ENCODE peak calls at places on chromosomes 13 and 19, in eight cellular contexts. One of them, this sample, is unnamed.

GRCh38 chr13:38872693-38873092 is 117.9 kb downstream of the STOML3 start:
- DNase-seq in K562: peak; percentile 39
- DNase-seq in GM12891: peak; percentile 2
- DNase-seq in stomach: no peak
- DNase-seq in breast epithelium: no peak
- DNase-seq in tibial nerve: peak; percentile 25
- DNase-seq in ovary: peak; percentile 28
- DNase-seq in testis: peak; percentile 43
- DNase-seq in this sample: peak; percentile 34

GRCh38 chr19:45767410-45767880 is 1.6 kb downstream of the SIX5 start:
- DNase-seq in K562: peak; percentile 78
- DNase-seq in GM12891: no peak
- DNase-seq in stomach: peak; percentile 77
- DNase-seq in breast epithelium: peak; percentile 84
- DNase-seq in tibial nerve: peak; percentile 82
- DNase-seq in ovary: peak; percentile 88
- DNase-seq in testis: peak; percentile 77
- DNase-seq in this sample: no peak

GRCh38 chr13:90261343-90261742 is 1086.1 kb upstream of the MIR17HG start:
- DNase-seq in K562: no peak
- DNase-seq in GM12891: no peak
- DNase-seq in stomach: no peak
- DNase-seq in breast epithelium: no peak
- DNase-seq in tibial nerve: no peak
- DNase-seq in ovary: no peak
- DNase-seq in testis: no peak
- DNase-seq in this sample: no peak

GRCh38 chr19:19224852-19225494 is 13.2 kb downstream of the NCAN start:
- DNase-seq in K562: peak; percentile 97
- DNase-seq in GM12891: peak; percentile 94
- DNase-seq in stomach: peak; percentile 75
- DNase-seq in breast epithelium: peak; percentile 53
- DNase-seq in tibial nerve: peak; percentile 10
- DNase-seq in ovary: peak; percentile 30
- DNase-seq in testis: peak; percentile 65
- DNase-seq in this sample: peak; percentile 84

GRCh38 chr19:55118401-55118991 is 1.1 kb upstream of the PPP1R12C start:
- DNase-seq in K562: peak; percentile 74
- DNase-seq in GM12891: no peak
- DNase-seq in stomach: no peak
- DNase-seq in breast epithelium: no peak
- DNase-seq in tibial nerve: peak; percentile 41
- DNase-seq in ovary: peak; percentile 44
- DNase-seq in testis: peak; percentile 83
- DNase-seq in this sample: peak; percentile 50

GRCh38 chr19:18789883-18790565 is 1.1 kb downstream of the COMP start:
- DNase-seq in K562: peak; percentile 78
- DNase-seq in GM12891: no peak
- DNase-seq in stomach: no peak
- DNase-seq in breast epithelium: no peak
- DNase-seq in tibial nerve: no peak
- DNase-seq in ovary: no peak
- DNase-seq in testis: no peak
- DNase-seq in this sample: no peak

GRCh38 chr13:76029088-76029487 is 393.0 kb downstream of the LMO7 start:
- DNase-seq in K562: peak; percentile 64
- DNase-seq in GM12891: no peak
- DNase-seq in stomach: no peak
- DNase-seq in breast epithelium: no peak
- DNase-seq in tibial nerve: no peak
- DNase-seq in ovary: no peak
- DNase-seq in testis: no peak
- DNase-seq in this sample: peak; percentile 53

GRCh38 chr19:5880604-5881078 is 10.3 kb upstream of the FUT5 start:
- DNase-seq in K562: no peak
- DNase-seq in GM12891: no peak
- DNase-seq in stomach: no peak
- DNase-seq in breast epithelium: no peak
- DNase-seq in tibial nerve: no peak
- DNase-seq in ovary: peak; percentile 36
- DNase-seq in testis: peak; percentile 51
- DNase-seq in this sample: no peak

GRCh38 chr19:50206191-50206590 is 2.8 kb downstream of the MYH14 start:
- DNase-seq in K562: no peak
- DNase-seq in GM12891: no peak
- DNase-seq in stomach: no peak
- DNase-seq in breast epithelium: no peak
- DNase-seq in tibial nerve: no peak
- DNase-seq in ovary: no peak
- DNase-seq in testis: no peak
- DNase-seq in this sample: no peak

GRCh38 chr19:50204811-50205675 is 1.6 kb downstream of the MYH14 start:
- DNase-seq in K562: peak; percentile 42
- DNase-seq in GM12891: no peak
- DNase-seq in stomach: peak; percentile 94
- DNase-seq in breast epithelium: peak; percentile 84
- DNase-seq in tibial nerve: no peak
- DNase-seq in ovary: peak; percentile 41
- DNase-seq in testis: peak; percentile 41
- DNase-seq in this sample: no peak

GRCh38 chr19:50207730-50208129 is 4.3 kb downstream of the MYH14 start:
- DNase-seq in K562: no peak
- DNase-seq in GM12891: no peak
- DNase-seq in stomach: no peak
- DNase-seq in breast epithelium: no peak
- DNase-seq in tibial nerve: no peak
- DNase-seq in ovary: no peak
- DNase-seq in testis: no peak
- DNase-seq in this sample: no peak

GRCh38 chr19:50204081-50204428 is 633 bp downstream of the MYH14 start:
- DNase-seq in K562: no peak
- DNase-seq in GM12891: no peak
- DNase-seq in stomach: no peak
- DNase-seq in breast epithelium: no peak
- DNase-seq in tibial nerve: no peak
- DNase-seq in ovary: no peak
- DNase-seq in testis: no peak
- DNase-seq in this sample: no peak

DNA sequence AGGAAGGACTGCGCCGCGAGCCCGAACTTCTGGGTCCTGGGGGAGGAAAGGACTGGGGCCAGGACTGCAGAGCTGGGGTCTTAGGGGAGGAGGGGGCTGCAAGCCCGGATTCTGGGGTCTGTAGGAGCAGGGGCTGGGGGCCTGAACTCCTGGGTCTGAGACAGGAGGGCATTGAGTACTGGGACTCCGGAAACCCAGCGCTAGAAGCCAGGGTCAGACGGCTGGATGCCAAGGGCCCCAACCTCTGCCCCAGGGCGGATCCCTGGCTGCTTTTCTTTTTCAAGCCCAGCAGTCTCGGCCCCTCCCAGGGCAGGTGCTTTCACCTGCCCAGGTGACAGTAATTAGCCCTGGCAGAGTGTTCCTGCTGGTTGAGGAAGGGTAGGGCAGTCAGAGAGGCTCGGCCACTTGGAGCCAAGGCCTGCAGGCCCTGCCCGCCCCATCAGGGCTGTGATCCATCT is 2.3 kb downstream of the MYH14 start:
- DNase-seq in K562: no peak
- DNase-seq in GM12891: no peak
- DNase-seq in stomach: peak; percentile 85
- DNase-seq in breast epithelium: peak; percentile 57
- DNase-seq in tibial nerve: no peak
- DNase-seq in ovary: no peak
- DNase-seq in testis: no peak
- DNase-seq in this sample: no peak
- TF ChIP-seq POLR2A in K562: no peak
- TF ChIP-seq POLR2A in GM12891: no peak
- TF ChIP-seq POLR2A in stomach: no peak
- TF ChIP-seq POLR2A in breast epithelium: no peak
- TF ChIP-seq POLR2A in tibial nerve: no peak
- TF ChIP-seq POLR2A in ovary: no peak
- TF ChIP-seq POLR2A in testis: no peak
- TF ChIP-seq POLR2A in this sample: no peak

GRCh38 chr13:95728957-95729356 is 52.0 kb downstream of the DNAJC3 start:
- DNase-seq in K562: no peak
- DNase-seq in GM12891: no peak
- DNase-seq in stomach: no peak
- DNase-seq in breast epithelium: no peak
- DNase-seq in tibial nerve: no peak
- DNase-seq in ovary: no peak
- DNase-seq in testis: no peak
- DNase-seq in this sample: no peak

GRCh38 chr13:95724252-95724651 is 47.3 kb downstream of the DNAJC3 start:
- DNase-seq in K562: no peak
- DNase-seq in GM12891: no peak
- DNase-seq in stomach: no peak
- DNase-seq in breast epithelium: no peak
- DNase-seq in tibial nerve: no peak
- DNase-seq in ovary: no peak
- DNase-seq in testis: no peak
- DNase-seq in this sample: no peak

GRCh38 chr13:95723428-95723827 is 46.5 kb downstream of the DNAJC3 start:
- DNase-seq in K562: no peak
- DNase-seq in GM12891: no peak
- DNase-seq in stomach: no peak
- DNase-seq in breast epithelium: no peak
- DNase-seq in tibial nerve: no peak
- DNase-seq in ovary: no peak
- DNase-seq in testis: no peak
- DNase-seq in this sample: no peak
- TF ChIP-seq POLR2A in K562: no peak
- TF ChIP-seq POLR2A in GM12891: no peak
- TF ChIP-seq POLR2A in stomach: no peak
- TF ChIP-seq POLR2A in breast epithelium: no peak
- TF ChIP-seq POLR2A in tibial nerve: no peak
- TF ChIP-seq POLR2A in ovary: no peak
- TF ChIP-seq POLR2A in testis: no peak
- TF ChIP-seq POLR2A in this sample: no peak

GRCh38 chr19:12956446-12957388 is at the start of gene GADD45GIP1:
- DNase-seq in K562: peak; percentile 88
- DNase-seq in GM12891: peak; percentile 78
- DNase-seq in stomach: peak; percentile 79
- DNase-seq in breast epithelium: peak; percentile 77
- DNase-seq in tibial nerve: peak; percentile 45
- DNase-seq in ovary: peak; percentile 72
- DNase-seq in testis: peak; percentile 86
- DNase-seq in this sample: peak; percentile 88
- TF ChIP-seq POLR2A in K562: peak; percentile 88
- TF ChIP-seq POLR2A in GM12891: peak; percentile 92
- TF ChIP-seq POLR2A in stomach: no peak
- TF ChIP-seq POLR2A in breast epithelium: peak; percentile 50
- TF ChIP-seq POLR2A in tibial nerve: peak; percentile 53
- TF ChIP-seq POLR2A in ovary: peak; percentile 71
- TF ChIP-seq POLR2A in testis: peak; percentile 21
- TF ChIP-seq POLR2A in this sample: peak; percentile 82

GRCh38 chr19:34404109-34404909 is at the start of gene PDCD2L:
- DNase-seq in K562: peak; percentile 97
- DNase-seq in GM12891: peak; percentile 96
- DNase-seq in stomach: peak; percentile 97
- DNase-seq in breast epithelium: peak; percentile 86
- DNase-seq in tibial nerve: peak; percentile 87
- DNase-seq in ovary: peak; percentile 90
- DNase-seq in testis: peak; percentile 96
- DNase-seq in this sample: peak; percentile 95
- TF ChIP-seq POLR2A in K562: peak; percentile 90
- TF ChIP-seq POLR2A in GM12891: peak; percentile 75
- TF ChIP-seq POLR2A in stomach: no peak
- TF ChIP-seq POLR2A in breast epithelium: no peak
- TF ChIP-seq POLR2A in tibial nerve: peak; percentile 34
- TF ChIP-seq POLR2A in ovary: peak; percentile 30
- TF ChIP-seq POLR2A in testis: no peak
- TF ChIP-seq POLR2A in this sample: peak; percentile 82

GRCh38 chr19:8881512-8881911 is 49.3 kb downstream of the MBD3L1 start:
- DNase-seq in K562: no peak
- DNase-seq in GM12891: no peak
- DNase-seq in stomach: no peak
- DNase-seq in breast epithelium: no peak
- DNase-seq in tibial nerve: no peak
- DNase-seq in ovary: no peak
- DNase-seq in testis: no peak
- DNase-seq in this sample: no peak

GRCh38 chr19:8890260-8890659 is 58.1 kb downstream of the MBD3L1 start:
- DNase-seq in K562: no peak
- DNase-seq in GM12891: no peak
- DNase-seq in stomach: no peak
- DNase-seq in breast epithelium: no peak
- DNase-seq in tibial nerve: no peak
- DNase-seq in ovary: no peak
- DNase-seq in testis: no peak
- DNase-seq in this sample: no peak

GRCh38 chr19:8884416-8884815 is 52.2 kb downstream of the MBD3L1 start:
- DNase-seq in K562: no peak
- DNase-seq in GM12891: no peak
- DNase-seq in stomach: no peak
- DNase-seq in breast epithelium: no peak
- DNase-seq in tibial nerve: no peak
- DNase-seq in ovary: no peak
- DNase-seq in testis: no peak
- DNase-seq in this sample: no peak

GRCh38 chr19:8887364-8887763 is 55.2 kb downstream of the MBD3L1 start:
- DNase-seq in K562: no peak
- DNase-seq in GM12891: no peak
- DNase-seq in stomach: no peak
- DNase-seq in breast epithelium: no peak
- DNase-seq in tibial nerve: no peak
- DNase-seq in ovary: no peak
- DNase-seq in testis: no peak
- DNase-seq in this sample: no peak
- TF ChIP-seq POLR2A in K562: no peak
- TF ChIP-seq POLR2A in GM12891: no peak
- TF ChIP-seq POLR2A in stomach: no peak
- TF ChIP-seq POLR2A in breast epithelium: no peak
- TF ChIP-seq POLR2A in tibial nerve: no peak
- TF ChIP-seq POLR2A in ovary: no peak
- TF ChIP-seq POLR2A in testis: no peak
- TF ChIP-seq POLR2A in this sample: no peak

GRCh38 chr19:3506384-3507340 is 551 bp downstream of the FZR1 start:
- DNase-seq in K562: peak; percentile 38
- DNase-seq in GM12891: no peak
- DNase-seq in stomach: peak; percentile 30
- DNase-seq in breast epithelium: no peak
- DNase-seq in tibial nerve: peak; percentile 12
- DNase-seq in ovary: peak; percentile 64
- DNase-seq in testis: peak; percentile 39
- DNase-seq in this sample: peak; percentile 73
- TF ChIP-seq POLR2A in K562: no peak
- TF ChIP-seq POLR2A in GM12891: no peak
- TF ChIP-seq POLR2A in stomach: no peak
- TF ChIP-seq POLR2A in breast epithelium: no peak
- TF ChIP-seq POLR2A in tibial nerve: no peak
- TF ChIP-seq POLR2A in ovary: no peak
- TF ChIP-seq POLR2A in testis: no peak
- TF ChIP-seq POLR2A in this sample: no peak

DNA sequence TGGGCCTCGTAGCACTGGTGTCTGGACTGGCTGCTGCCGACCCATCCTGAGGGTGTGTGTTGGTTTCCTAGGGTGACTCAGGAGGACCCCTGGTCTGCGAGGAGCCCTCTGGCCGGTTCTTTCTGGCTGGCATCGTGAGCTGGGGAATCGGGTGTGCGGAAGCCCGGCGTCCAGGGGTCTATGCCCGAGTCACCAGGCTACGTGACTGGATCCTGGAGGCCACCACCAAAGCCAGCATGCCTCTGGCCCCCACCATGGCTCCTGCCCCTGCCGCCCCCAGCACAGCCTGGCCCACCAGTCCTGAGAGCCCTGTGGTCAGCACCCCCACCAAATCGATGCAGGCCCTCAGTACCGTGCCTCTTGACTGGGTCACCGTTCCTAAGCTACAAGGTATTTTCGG is 13.8 kb downstream of the TIMM13 start:
- DNase-seq in K562: no peak
- DNase-seq in GM12891: no peak
- DNase-seq in stomach: no peak
- DNase-seq in breast epithelium: no peak
- DNase-seq in tibial nerve: no peak
- DNase-seq in ovary: no peak
- DNase-seq in testis: no peak
- DNase-seq in this sample: no peak
- TF ChIP-seq POLR2A in K562: no peak
- TF ChIP-seq POLR2A in GM12891: peak; percentile 38
- TF ChIP-seq POLR2A in stomach: no peak
- TF ChIP-seq POLR2A in breast epithelium: no peak
- TF ChIP-seq POLR2A in tibial nerve: no peak
- TF ChIP-seq POLR2A in ovary: no peak
- TF ChIP-seq POLR2A in testis: no peak
- TF ChIP-seq POLR2A in this sample: peak; percentile 23